ENCODE peak calls at places on chromosomes 4 and X, in four cellular contexts. F is fibroblast of lung, C is lower leg skin, Y is epithelial cell of esophagus. V is an unnamed sample.

GRCh38 chr4:112085156-112086035 is 59.9 kb upstream of the FAM241A start:
- DNase-seq in F (no peak), C (no peak), Y (no peak), V (no peak)

GRCh38 chr4:64360664-64361398 is 48.4 kb downstream of the TECRL start:
- DNase-seq in C (no peak), Y (no peak), F (no peak), V (peak)

GRCh38 chr4:111985386-111985890 is 159.8 kb upstream of the FAM241A start:
- DNase-seq in F (no peak), Y (no peak), C (no peak), V (no peak)

GRCh38 chrX:74535211-74535621 is 79.2 kb downstream of the RLIM start:
- DNase-seq in C (no peak), Y (peak), F (peak), V (no peak)

GRCh38 chr4:105306158-105306781 is 159.6 kb downstream of the TET2 start:
- DNase-seq in F (no peak), C (no peak), Y (peak), V (no peak)

GRCh38 chr4:85431156-85431555 is 43.8 kb upstream of the ARHGAP24 start:
- DNase-seq in F (no peak), C (no peak), Y (peak), V (no peak)

GRCh38 chrX:1592128-1592862 is 891 bp downstream of the AKAP17A start:
- DNase-seq in Y (peak), C (no peak), F (peak), V (peak)

GRCh38 chr4:30380404-30380998 is 339.7 kb upstream of the PCDH7 start:
- DNase-seq in F (peak), Y (peak), C (no peak), V (no peak)

GRCh38 chr4:186204103-186204559 is 12.8 kb downstream of the CYP4V2 start:
- DNase-seq in F (peak), C (peak), Y (peak), V (no peak)

GRCh38 chrX:150547511-150548115 is 20.8 kb upstream of the MTM1 start:
- DNase-seq in F (peak), C (peak), Y (peak), V (peak)

GRCh38 chr4:173575482-173576152 is 45.6 kb upstream of the HAND2 start:
- DNase-seq in C (no peak), Y (no peak), F (no peak), V (no peak)

GRCh38 chr4:33737721-33738120 is 2506.6 kb downstream of the ARAP2 start:
- DNase-seq in C (no peak), F (no peak), Y (no peak), V (no peak)

DNA sequence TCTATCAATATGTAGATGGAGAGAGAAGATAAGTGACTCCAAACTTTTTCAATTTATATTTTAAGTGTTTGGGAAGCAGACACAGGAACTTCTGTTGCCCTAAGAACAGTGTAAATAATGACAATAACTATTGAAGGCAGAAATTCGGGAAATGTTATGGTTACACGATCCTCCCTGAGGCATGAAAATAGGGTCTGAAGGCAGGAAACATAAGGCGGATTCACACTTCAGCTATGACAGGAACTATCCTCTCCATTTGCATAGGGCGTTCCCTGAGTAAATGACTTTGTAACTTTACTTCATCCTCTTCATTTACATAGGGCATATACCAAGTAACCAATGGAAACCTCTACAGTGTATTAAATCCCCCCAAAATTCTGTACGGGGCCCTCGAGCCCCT is 2504.4 kb downstream of the ARAP2 start:
- DNase-seq in Y (no peak), F (no peak), C (no peak), V (no peak)
- TF ChIP-seq CTCF in Y (no peak), F (no peak), C (no peak), V (no peak)

GRCh38 chr4:165331316-165331715 is 3.8 kb downstream of the MSMO1 start:
- DNase-seq in F (no peak), Y (no peak), C (no peak), V (no peak)

GRCh38 chr4:165330666-165331065 is 3.2 kb downstream of the MSMO1 start:
- DNase-seq in Y (no peak), F (no peak), C (no peak), V (no peak)

GRCh38 chr4:165330071-165330470 is 2.6 kb downstream of the MSMO1 start:
- DNase-seq in F (no peak), C (no peak), Y (no peak), V (no peak)

GRCh38 chr4:165331823-165332222 is 4.4 kb downstream of the MSMO1 start:
- DNase-seq in F (no peak), C (no peak), Y (no peak), V (no peak)

GRCh38 chr4:165332502-165332901 is 5.0 kb downstream of the MSMO1 start:
- DNase-seq in Y (no peak), C (no peak), F (no peak), V (no peak)
- H3K4me3 ChIP-seq in Y (peak), C (no peak), F (peak), V (no peak)

GRCh38 chr4:80321341-80321740 is 14.2 kb upstream of the CFAP299 start:
- DNase-seq in F (no peak), C (no peak), Y (no peak), V (peak)

GRCh38 chr4:80324171-80324570 is 11.4 kb upstream of the CFAP299 start:
- DNase-seq in Y (no peak), C (no peak), F (no peak), V (no peak)

GRCh38 chr4:80321776-80322175 is 13.8 kb upstream of the CFAP299 start:
- DNase-seq in Y (no peak), F (no peak), C (no peak), V (peak)

GRCh38 chr4:80322716-80323115 is 12.8 kb upstream of the CFAP299 start:
- DNase-seq in Y (peak), C (no peak), F (peak), V (no peak)
- TF ChIP-seq CTCF in Y (peak), C (no peak), F (peak), V (no peak)

GRCh38 chr4:153468587-153468986 is 2.4 kb downstream of the TMEM131L start:
- DNase-seq in Y (no peak), F (no peak), C (no peak), V (no peak)
- H3K4me3 ChIP-seq in Y (no peak), F (no peak), C (no peak), V (peak)

GRCh38 chr4:142559986-142560385 is 286.1 kb downstream of the INPP4B start:
- DNase-seq in F (no peak), C (no peak), Y (no peak), V (no peak)
- TF ChIP-seq CTCF in F (no peak), C (no peak), Y (no peak), V (no peak)

GRCh38 chr4:77215107-77215506 is 58.1 kb downstream of the CCNG2 start:
- DNase-seq in C (no peak), Y (peak), F (no peak), V (no peak)

GRCh38 chr4:77209012-77209411 is 52.0 kb downstream of the CCNG2 start:
- DNase-seq in F (no peak), C (no peak), Y (no peak), V (no peak)

GRCh38 chr4:77209936-77210335 is 52.9 kb downstream of the CCNG2 start:
- DNase-seq in C (no peak), F (no peak), Y (no peak), V (no peak)
- H3K4me3 ChIP-seq in C (no peak), F (no peak), Y (no peak), V (no peak)

V was measured in spleen.